ENCODE peak calls at places on chromosomes 11 and 22, in four cellular contexts. N is astrocyte of the cerebellum, E is mucosa of descending colon, Q is right lobe of liver. B is an unnamed sample.

GRCh38 chr11:107706531-107706930 is 5.3 kb downstream of the SLN start:
- DNase-seq in N (no peak), E (no peak), Q (no peak), B (no peak)

GRCh38 chr22:21051836-21052400 is 6.2 kb downstream of the LRRC74B start:
- DNase-seq in N (no peak), E (no peak), Q (no peak), B (peak)

GRCh38 chr11:123507043-123507442 is 77.0 kb downstream of the GRAMD1B start:
- DNase-seq in N (peak), E (no peak), Q (no peak), B (no peak)

GRCh38 chr22:36862251-36863242 is 1.7 kb downstream of the NCF4 start:
- DNase-seq in N (no peak), E (peak), Q (no peak), B (no peak)

GRCh38 chr11:22976146-22976545 is 115.9 kb upstream of the CCDC179 start:
- DNase-seq in N (no peak), E (no peak), Q (peak), B (no peak)

GRCh38 chr11:133987221-133987620 is 30.5 kb upstream of the IGSF9B start:
- DNase-seq in N (no peak), E (no peak), Q (no peak), B (no peak)

GRCh38 chr11:58688779-58689503 is 42.8 kb downstream of the GLYAT start:
- DNase-seq in N (no peak), E (no peak), Q (no peak), B (no peak)

GRCh38 chr11:45182902-45183301 is 36.5 kb downstream of the PRDM11 start:
- DNase-seq in N (no peak), E (no peak), Q (no peak), B (no peak)

GRCh38 chr11:26700536-26701235 is 21.2 kb downstream of the SLC5A12 start:
- DNase-seq in N (no peak), E (no peak), Q (no peak), B (no peak)

GRCh38 chr11:111422494-111423249 is 43.6 kb upstream of the POU2AF1 start:
- DNase-seq in N (no peak), E (no peak), Q (peak), B (no peak)

GRCh38 chr11:66950113-66950535 is 8.1 kb downstream of the PC start:
- DNase-seq in N (no peak), E (peak), Q (no peak), B (peak)

GRCh38 chr22:23119492-23120414 is 22.0 kb downstream of the RSPH14 start:
- DNase-seq in N (no peak), E (no peak), Q (no peak), B (no peak)

GRCh38 chr11:75717608-75718403 is at the start of gene MOGAT2:
- DNase-seq in N (no peak), E (peak), Q (peak), B (no peak)

GRCh38 chr11:123429851-123430735 is at the start of gene GRAMD1B:
- DNase-seq in N (peak), E (peak), Q (peak), B (peak)

GRCh38 chr11:116257092-116257491 is 515.7 kb downstream of the BUD13 start:
- DNase-seq in N (no peak), E (no peak), Q (no peak), B (no peak)

GRCh38 chr22:29260601-29261315 is 7.0 kb downstream of the RHBDD3 start:
- DNase-seq in N (no peak), E (no peak), Q (no peak), B (no peak)

GRCh38 chr11:19433367-19433766 is 192.6 kb upstream of the E2F8 start:
- DNase-seq in N (no peak), E (no peak), Q (no peak), B (no peak)

DNA sequence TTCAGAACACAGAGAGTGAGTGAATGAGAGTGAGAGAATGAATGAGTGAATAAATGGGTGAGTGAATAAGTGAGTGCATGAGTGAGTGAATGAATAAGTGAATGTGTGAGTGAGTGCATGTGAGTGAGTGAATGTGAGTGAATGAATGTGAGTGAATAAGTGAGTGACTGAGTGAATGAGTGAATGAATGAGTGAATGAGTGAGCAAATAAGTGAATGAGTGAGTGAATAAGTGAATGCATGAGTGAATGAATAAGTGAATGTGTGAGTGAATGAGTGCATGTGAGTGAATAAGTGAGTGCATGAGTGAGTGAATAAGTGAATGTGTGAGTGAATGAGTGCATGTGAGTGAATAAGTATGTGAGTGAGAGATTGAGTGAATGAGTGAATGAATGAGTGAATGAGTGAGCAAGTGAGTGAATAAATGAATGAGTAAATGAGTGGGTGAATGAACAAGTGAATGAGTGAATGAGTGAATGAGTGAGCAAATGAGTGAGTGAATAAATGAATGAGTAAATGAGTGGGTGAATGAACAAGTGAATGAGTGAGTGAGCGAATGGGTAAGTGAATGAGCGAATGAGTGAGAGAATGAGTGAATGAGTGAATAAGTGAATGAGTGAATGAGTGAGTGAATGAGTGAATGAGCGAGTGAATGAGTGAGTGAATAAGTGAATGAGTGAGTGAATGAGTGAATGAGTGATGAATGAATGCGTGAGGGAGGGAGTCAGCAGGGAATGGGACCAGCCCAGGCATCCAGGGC is 21.3 kb upstream of the MUC5B start:
- DNase-seq in N (no peak), E (no peak), Q (no peak), B (no peak)
- TF ChIP-seq CTCF in N (no peak), E (no peak), Q (no peak), B (no peak)

GRCh38 chr11:2886191-2886894 is 768 bp upstream of the CDKN1C start:
- DNase-seq in N (no peak), E (peak), Q (no peak), B (peak)
- TF ChIP-seq CTCF in N (no peak), E (no peak), Q (no peak), B (no peak)

GRCh38 chr11:13963949-13964770 is 1.6 kb downstream of the SPON1 start:
- DNase-seq in N (no peak), E (peak), Q (no peak), B (peak)

GRCh38 chr11:13964771-13965074 is 2.2 kb downstream of the SPON1 start:
- DNase-seq in N (no peak), E (no peak), Q (no peak), B (no peak)

GRCh38 chr11:13962562-13963168 is at the start of gene SPON1:
- DNase-seq in N (no peak), E (peak), Q (no peak), B (peak)

GRCh38 chr11:13962198-13962561 is 343 bp upstream of the SPON1 start:
- DNase-seq in N (no peak), E (no peak), Q (no peak), B (no peak)

GRCh38 chr11:13963169-13963948 is 836 bp downstream of the SPON1 start:
- DNase-seq in N (no peak), E (peak), Q (no peak), B (peak)
- TF ChIP-seq CTCF in N (no peak), E (no peak), Q (no peak), B (no peak)

DNA sequence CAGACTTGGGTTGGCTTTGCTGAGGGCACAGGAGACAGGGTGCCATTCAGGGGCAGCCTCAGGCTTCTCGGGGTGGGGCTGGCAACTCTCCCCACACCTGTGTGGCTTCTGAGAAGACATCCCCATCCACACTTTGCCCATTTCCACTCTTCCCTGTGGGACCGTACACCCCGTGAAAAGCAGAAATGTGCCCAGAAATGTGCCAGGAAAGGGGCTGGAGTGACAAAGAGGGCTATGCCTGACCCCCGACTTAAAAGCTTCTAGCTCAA is 50.6 kb downstream of the SGSM3 start:
- DNase-seq in N (no peak), E (no peak), Q (no peak), B (no peak)
- TF ChIP-seq CTCF in N (no peak), E (no peak), Q (no peak), B (no peak)

GRCh38 chr22:19668748-19669147 is 45.6 kb upstream of the SEPTIN5 start:
- DNase-seq in N (no peak), E (no peak), Q (no peak), B (no peak)

GRCh38 chr22:19669570-19669969 is 44.7 kb upstream of the SEPTIN5 start:
- DNase-seq in N (no peak), E (no peak), Q (no peak), B (no peak)

GRCh38 chr22:19666663-19667593 is 47.4 kb upstream of the SEPTIN5 start:
- DNase-seq in N (peak), E (no peak), Q (no peak), B (no peak)

GRCh38 chr22:19665784-19666662 is 48.3 kb upstream of the SEPTIN5 start:
- DNase-seq in N (no peak), E (no peak), Q (no peak), B (no peak)

GRCh38 chr22:19667872-19668740 is 46.2 kb upstream of the SEPTIN5 start:
- DNase-seq in N (no peak), E (no peak), Q (no peak), B (no peak)
- TF ChIP-seq CTCF in N (no peak), E (no peak), Q (no peak), B (no peak)

DNA sequence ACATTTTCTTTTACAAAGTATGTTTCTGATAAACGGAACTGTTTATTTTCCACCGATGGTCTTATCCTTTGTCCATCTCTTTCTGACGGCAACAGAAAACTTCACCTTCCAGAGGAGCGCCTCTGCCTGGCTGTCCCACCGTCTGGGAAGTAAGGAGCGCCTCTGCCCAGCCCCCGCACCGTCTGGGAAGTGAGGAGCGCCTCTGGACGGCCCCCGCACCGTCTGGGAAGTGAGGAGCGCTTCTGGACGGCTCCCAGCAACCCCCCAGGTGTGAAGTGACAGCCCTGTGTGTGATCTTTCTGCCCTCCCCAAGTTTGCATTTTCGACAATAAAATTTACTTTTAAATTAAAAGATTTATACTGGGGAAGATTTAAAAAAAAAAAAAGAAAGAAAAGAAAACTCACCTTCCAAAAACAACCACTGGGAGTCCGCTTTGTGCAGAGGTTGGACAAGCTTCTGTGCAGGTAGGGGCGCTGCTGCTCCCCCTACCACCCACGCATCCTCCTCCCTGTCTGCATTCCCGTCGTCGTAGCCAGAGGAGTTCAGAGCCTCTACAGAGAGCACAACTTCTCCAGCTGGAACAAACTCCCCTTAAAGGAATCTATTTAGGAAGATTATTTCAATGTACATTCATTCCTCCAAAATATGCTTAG is 1.0 kb upstream of the APOBEC3B start:
- DNase-seq in N (no peak), E (peak), Q (no peak), B (peak)
- TF ChIP-seq CTCF in N (peak), E (no peak), Q (peak), B (no peak)

GRCh38 chr11:128777369-128778011 is 83.6 kb downstream of the FLI1 start:
- DNase-seq in N (no peak), E (no peak), Q (no peak), B (no peak)

GRCh38 chr11:128774593-128774992 is 80.7 kb downstream of the FLI1 start:
- DNase-seq in N (no peak), E (no peak), Q (no peak), B (no peak)

GRCh38 chr11:128775513-128775912 is 81.6 kb downstream of the FLI1 start:
- DNase-seq in N (no peak), E (no peak), Q (no peak), B (no peak)

GRCh38 chr11:128776434-128777284 is 82.8 kb downstream of the FLI1 start:
- DNase-seq in N (no peak), E (no peak), Q (no peak), B (peak)

GRCh38 chr11:128776088-128776433 is 82.2 kb downstream of the FLI1 start:
- DNase-seq in N (no peak), E (no peak), Q (no peak), B (no peak)
- TF ChIP-seq CTCF in N (no peak), E (no peak), Q (no peak), B (no peak)

DNA sequence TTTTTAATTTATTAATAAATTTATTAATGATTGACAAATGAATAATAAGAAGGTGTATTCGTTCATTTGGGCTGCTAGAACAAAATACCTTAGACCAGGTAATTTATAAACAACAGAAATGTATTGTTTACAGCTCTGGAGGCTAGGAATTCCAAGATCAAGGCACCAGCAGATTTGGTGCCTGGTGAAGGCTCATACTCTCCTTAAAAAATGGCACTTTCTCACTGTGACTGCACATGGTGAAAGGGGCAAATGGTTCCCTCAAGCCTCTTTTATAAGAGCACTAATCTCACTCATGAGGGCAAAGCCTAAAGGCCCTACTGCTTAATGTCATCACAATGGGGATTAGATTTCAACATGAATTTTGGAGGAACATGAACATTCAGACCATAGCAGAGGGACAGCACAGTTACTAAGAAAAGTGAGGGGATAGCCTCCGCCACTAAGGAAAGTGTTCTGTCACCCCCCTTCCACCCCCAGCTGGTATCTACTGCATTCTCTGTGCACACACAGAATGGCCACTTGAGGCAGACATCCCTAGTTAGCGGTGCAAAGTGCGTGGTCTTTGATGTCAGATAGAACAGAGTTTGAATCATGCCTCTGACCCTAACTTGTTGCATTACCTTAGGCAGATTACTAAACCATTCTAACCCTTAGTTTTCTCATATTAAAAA is 47.2 kb upstream of the CEP295 start:
- DNase-seq in N (no peak), E (no peak), Q (no peak), B (no peak)
- TF ChIP-seq CTCF in N (peak), E (no peak), Q (no peak), B (no peak)

GRCh38 chr11:14373941-14374646 is 15.1 kb upstream of the RRAS2 start:
- DNase-seq in N (peak), E (no peak), Q (peak), B (no peak)

GRCh38 chr11:14372011-14372410 is 13.0 kb upstream of the RRAS2 start:
- DNase-seq in N (no peak), E (no peak), Q (no peak), B (no peak)

GRCh38 chr11:14378171-14378570 is 19.2 kb upstream of the RRAS2 start:
- DNase-seq in N (no peak), E (no peak), Q (no peak), B (no peak)

GRCh38 chr11:14376920-14377319 is 17.9 kb upstream of the RRAS2 start:
- DNase-seq in N (no peak), E (no peak), Q (no peak), B (no peak)

DNA sequence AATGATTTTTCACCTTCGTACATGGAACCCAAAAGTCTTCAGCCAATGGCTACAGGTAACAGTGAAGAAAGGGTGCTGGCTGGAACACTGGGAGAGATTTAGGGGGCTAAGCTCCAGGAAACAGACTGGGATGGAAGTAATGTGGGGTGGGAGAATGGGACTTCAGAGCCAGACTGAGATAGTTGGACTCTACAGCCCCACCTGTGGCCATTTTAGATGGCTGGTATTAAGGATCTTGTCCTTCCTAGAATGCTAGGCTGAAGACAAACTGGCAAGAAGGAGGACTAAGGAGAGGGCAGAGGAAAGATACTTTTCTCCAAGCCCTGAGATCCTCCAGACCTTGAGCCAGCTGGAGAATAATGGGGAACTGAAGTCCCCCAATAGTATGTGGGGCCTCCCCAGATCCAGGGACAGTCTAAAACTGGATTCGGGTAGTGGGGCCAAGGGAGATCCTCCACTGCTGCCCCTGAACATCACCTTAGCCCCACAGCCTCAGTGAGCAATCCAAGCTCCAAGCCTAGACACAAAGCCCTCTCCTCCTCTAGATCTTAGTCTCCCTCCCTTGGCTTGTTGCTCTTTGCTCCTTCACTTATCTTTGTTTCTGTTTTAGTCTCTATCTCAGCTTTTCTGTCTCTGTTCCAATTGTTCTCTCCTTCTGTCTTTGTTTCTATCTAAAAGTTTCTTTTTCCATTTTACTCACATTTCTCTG is 16.1 kb upstream of the RRAS2 start:
- DNase-seq in N (no peak), E (no peak), Q (no peak), B (no peak)
- TF ChIP-seq CTCF in N (peak), E (no peak), Q (no peak), B (no peak)